ENCODE peak calls at places on chromosomes 13 and 19, in four cellular contexts. Q is stimulated activated CD4-positive, alpha-beta T cell treated with anti-CD3 and anti-CD28 coated beads, Interleukin-2, amount 100 ng/mL, for 48 hours; J is WTC11; O is EH. E is an unnamed sample.
A peak's percentile ranks its signal among the peaks of the same experiment; 100 is the strongest.

GRCh38 chr13:99357149-99357596 is 50.0 kb upstream of the GPR183 start:
- DNase-seq in J (no peak), Q (no peak), O (peak; percentile 87), E (no peak)

GRCh38 chr13:97329331-97329730 is 104.6 kb upstream of the RAP2A start:
- DNase-seq in O (peak; percentile 43), Q (no peak), J (no peak), E (no peak)

GRCh38 chr19:13339869-13340268 is 166.4 kb downstream of the CACNA1A start:
- DNase-seq in Q (no peak), J (peak; percentile 13), O (no peak), E (no peak)

GRCh38 chr13:49667773-49668172 is 23.5 kb downstream of the EBPL start:
- DNase-seq in J (no peak), Q (no peak), O (peak; percentile 63), E (no peak)

GRCh38 chr19:18322318-18322758 is 538 bp downstream of the LSM4 start:
- DNase-seq in Q (peak; percentile 42), J (peak; percentile 63), O (peak; percentile 74), E (no peak)

GRCh38 chr13:62167650-62168172 is 752.1 kb upstream of the PCDH20 start:
- DNase-seq in O (no peak), J (no peak), Q (no peak), E (no peak)

GRCh38 chr19:13707901-13708300 is 56.4 kb upstream of the MRI1 start:
- DNase-seq in Q (no peak), O (no peak), J (no peak), E (no peak)

GRCh38 chr13:101190976-101191375 is 225.3 kb downstream of the NALCN start:
- DNase-seq in J (no peak), O (no peak), Q (no peak), E (no peak)

GRCh38 chr13:95403349-95404140 is 102.3 kb upstream of the ABCC4 start:
- DNase-seq in O (peak; percentile 9), J (peak; percentile 81), Q (no peak), E (peak; percentile 70)

GRCh38 chr13:38308736-38309135 is 40.9 kb upstream of the UFM1 start:
- DNase-seq in Q (no peak), O (peak; percentile 14), J (no peak), E (no peak)